ENCODE peak calls at places on chromosomes 2 and 18, in eight cellular contexts. R is AG09309, L is BJ, W is A549, U is uterus, H is WTC11, X is Calu3, J is AG10803. M is an unnamed sample.

GRCh38 chr2:170715932-170716777 is 1.0 kb downstream of the SP5 start:
- DNase-seq in R (no peak), H (peak), J (no peak), L (no peak), U (no peak), X (no peak), W (no peak), M (no peak)

GRCh38 chr2:53353372-53354111 is 414.1 kb upstream of the CHAC2 start:
- DNase-seq in L (no peak), R (no peak), H (no peak), U (no peak), X (peak), W (no peak), J (peak), M (no peak)

GRCh38 chr2:134200024-134200423 is 53.8 kb upstream of the MGAT5 start:
- DNase-seq in W (no peak), U (no peak), L (no peak), H (no peak), X (no peak), R (no peak), J (no peak), M (no peak)

GRCh38 chr2:60560734-60561649 is 7.5 kb upstream of the BCL11A start:
- DNase-seq in H (no peak), J (peak), W (no peak), L (no peak), U (no peak), R (no peak), X (peak), M (peak)

GRCh38 chr2:232748038-232748437 is 28.3 kb downstream of the KCNJ13 start:
- DNase-seq in W (no peak), R (no peak), H (no peak), L (no peak), U (no peak), J (no peak), X (no peak), M (no peak)

GRCh38 chr18:79547413-79548076 is 132.1 kb upstream of the CTDP1 start:
- DNase-seq in J (no peak), R (no peak), X (no peak), H (no peak), L (no peak), W (no peak), U (peak), M (no peak)

GRCh38 chr18:49813071-49813320 is 337 bp downstream of the ACAA2 start:
- DNase-seq in R (no peak), X (peak), L (no peak), W (peak), H (peak), J (peak), U (peak), M (no peak)

GRCh38 chr2:98009887-98010760 is 14.4 kb upstream of the TMEM131 start:
- DNase-seq in H (no peak), U (no peak), R (no peak), X (no peak), J (peak), W (no peak), L (no peak), M (no peak)

GRCh38 chr2:60808330-60808801 is 52.3 kb downstream of the PAPOLG start:
- DNase-seq in R (no peak), X (no peak), H (peak), W (no peak), L (no peak), J (no peak), U (no peak), M (no peak)

GRCh38 chr2:158723921-158724802 is 71.0 kb upstream of the DAPL1 start:
- DNase-seq in U (no peak), R (no peak), X (peak), L (no peak), J (no peak), W (peak), H (peak), M (no peak)
- TF ChIP-seq CTCF in U (no peak), R (no peak), X (peak), L (peak), J (peak), W (peak), H (peak), M (peak)

GRCh38 chr2:230434677-230435324 is 18.8 kb downstream of the SP100 start:
- DNase-seq in J (no peak), U (no peak), X (no peak), R (no peak), L (no peak), H (no peak), W (no peak), M (no peak)
- TF ChIP-seq CTCF in J (no peak), U (no peak), X (no peak), R (no peak), L (no peak), H (no peak), W (no peak), M (no peak)

GRCh38 chr18:74963820-74964446 is 245.0 kb downstream of the PTGR3 start:
- DNase-seq in R (no peak), W (no peak), H (peak), U (no peak), L (no peak), J (peak), X (peak), M (peak)
- TF ChIP-seq CTCF in R (peak), W (peak), H (no peak), U (no peak), L (peak), J (peak), X (peak), M (peak)

GRCh38 chr2:189798312-189799029 is 14.2 kb downstream of the PMS1 start:
- DNase-seq in L (no peak), H (no peak), U (no peak), W (no peak), X (no peak), R (peak), J (peak), M (peak)
- TF ChIP-seq CTCF in L (peak), H (no peak), U (peak), W (peak), X (peak), R (peak), J (peak), M (peak)

GRCh38 chr18:46588971-46589660 is 67.9 kb downstream of the LOXHD1 start:
- DNase-seq in L (no peak), X (no peak), R (no peak), U (no peak), W (no peak), J (no peak), H (no peak), M (no peak)

GRCh38 chr18:46583711-46584110 is 73.3 kb downstream of the LOXHD1 start:
- DNase-seq in R (no peak), J (no peak), X (no peak), W (no peak), H (no peak), L (no peak), U (no peak), M (no peak)

GRCh38 chr18:46591821-46592391 is 65.1 kb downstream of the LOXHD1 start:
- DNase-seq in U (no peak), X (no peak), W (no peak), L (no peak), R (no peak), J (no peak), H (no peak), M (no peak)

GRCh38 chr18:46590103-46590502 is 66.9 kb downstream of the LOXHD1 start:
- DNase-seq in R (no peak), X (no peak), J (no peak), H (no peak), L (no peak), W (no peak), U (no peak), M (no peak)

DNA sequence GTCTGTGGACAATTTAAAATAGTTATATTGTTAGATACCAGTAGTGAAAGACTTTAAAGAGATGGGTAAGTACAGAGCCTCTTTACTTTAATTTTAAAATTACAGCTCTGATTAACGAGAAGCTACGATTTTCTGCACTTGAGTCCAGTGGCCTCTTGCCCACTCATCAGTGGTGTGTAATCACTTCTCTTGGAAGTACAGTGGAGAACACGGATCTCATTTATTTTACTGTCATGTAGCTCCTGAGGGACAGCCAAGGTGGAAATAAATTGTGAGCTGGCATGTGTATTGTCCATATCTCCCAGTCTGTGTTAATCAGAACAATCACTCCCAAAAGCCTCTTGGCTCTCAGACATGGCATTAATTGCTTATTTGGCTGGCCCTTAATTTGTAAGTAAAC is 69.5 kb downstream of the LOXHD1 start:
- DNase-seq in H (no peak), J (no peak), R (no peak), W (no peak), X (no peak), L (no peak), U (no peak), M (no peak)
- TF ChIP-seq CTCF in H (no peak), J (no peak), R (no peak), W (no peak), X (no peak), L (no peak), U (no peak), M (no peak)

DNA sequence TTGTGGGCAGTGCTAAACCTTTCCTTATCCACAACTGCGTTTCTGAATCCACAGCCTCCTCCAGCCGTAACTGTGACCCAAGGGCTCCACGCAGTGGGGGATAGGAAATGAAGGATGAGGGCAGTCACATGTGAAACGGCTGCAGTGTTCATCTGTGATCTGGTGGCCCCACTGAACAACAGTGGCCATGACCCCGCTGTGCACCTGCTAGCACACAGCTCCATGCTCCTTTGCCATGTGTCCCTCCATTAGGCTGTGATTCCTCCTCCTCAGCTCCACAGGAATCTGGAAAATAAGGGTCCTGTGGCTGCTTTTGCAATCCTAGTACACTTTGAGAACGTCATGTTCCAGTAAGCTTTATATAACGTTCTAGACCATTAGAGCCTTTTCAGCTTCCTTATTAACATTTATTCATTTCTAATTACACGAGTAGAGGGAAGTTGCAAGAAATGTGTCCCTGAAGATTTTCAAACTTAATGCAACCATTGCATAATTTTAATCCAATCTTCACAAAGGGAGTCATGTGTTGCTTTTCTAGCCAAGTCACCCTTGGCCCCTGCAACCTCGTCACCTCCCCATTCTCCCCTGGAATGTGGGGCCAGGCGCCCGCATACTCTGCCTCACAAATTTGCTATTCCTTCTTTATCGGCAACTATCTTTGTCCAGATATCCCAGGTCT is 7.1 kb upstream of the NAPG start:
- DNase-seq in J (peak), X (no peak), H (no peak), R (no peak), L (no peak), W (no peak), U (peak), M (peak)
- TF ChIP-seq CTCF in J (peak), X (no peak), H (no peak), R (peak), L (peak), W (no peak), U (peak), M (no peak)

GRCh38 chr2:54660752-54661151 is 62.7 kb upstream of the EML6 start:
- DNase-seq in X (no peak), U (no peak), R (no peak), H (no peak), W (no peak), L (no peak), J (no peak), M (no peak)
- TF ChIP-seq CTCF in X (no peak), U (no peak), R (no peak), H (no peak), W (no peak), L (peak), J (peak), M (peak)

GRCh38 chr2:222318026-222318711 is 19.4 kb upstream of the PAX3 start:
- DNase-seq in U (peak), H (peak), X (peak), J (peak), R (peak), L (no peak), W (peak), M (peak)
- TF ChIP-seq CTCF in U (peak), H (no peak), X (peak), J (peak), R (peak), L (peak), W (peak), M (peak)

GRCh38 chr18:33697498-33697897 is 119.5 kb downstream of the ASXL3 start:
- DNase-seq in J (no peak), X (no peak), U (no peak), L (no peak), W (no peak), R (no peak), H (no peak), M (no peak)

GRCh38 chr18:33696332-33697162 is 118.5 kb downstream of the ASXL3 start:
- DNase-seq in J (no peak), W (no peak), H (no peak), L (no peak), X (no peak), R (no peak), U (no peak), M (no peak)

GRCh38 chr18:33702625-33703024 is 124.6 kb downstream of the ASXL3 start:
- DNase-seq in H (no peak), R (no peak), W (no peak), X (no peak), J (no peak), L (no peak), U (no peak), M (no peak)

GRCh38 chr18:33699372-33699771 is 121.4 kb downstream of the ASXL3 start:
- DNase-seq in W (no peak), U (no peak), X (no peak), L (no peak), R (no peak), J (no peak), H (no peak), M (no peak)

GRCh38 chr18:33700513-33700976 is 122.5 kb downstream of the ASXL3 start:
- DNase-seq in L (no peak), X (no peak), W (no peak), J (no peak), R (no peak), U (no peak), H (no peak), M (no peak)
- TF ChIP-seq CTCF in L (no peak), X (no peak), W (no peak), J (no peak), R (no peak), U (no peak), H (no peak), M (no peak)

GRCh38 chr2:216740557-216741222 is 45.3 kb upstream of the IGFBP5 start:
- DNase-seq in J (no peak), H (no peak), W (no peak), U (no peak), R (no peak), L (no peak), X (no peak), M (no peak)

GRCh38 chr2:216742411-216742810 is 47.1 kb upstream of the IGFBP5 start:
- DNase-seq in H (no peak), U (peak), W (no peak), X (no peak), J (peak), L (no peak), R (no peak), M (no peak)

GRCh38 chr2:216745453-216745852 is 50.1 kb upstream of the IGFBP5 start:
- DNase-seq in L (no peak), W (no peak), R (no peak), X (no peak), U (no peak), H (no peak), J (no peak), M (no peak)

GRCh38 chr2:216741223-216741593 is 45.9 kb upstream of the IGFBP5 start:
- DNase-seq in H (no peak), U (no peak), L (no peak), J (no peak), W (no peak), R (no peak), X (no peak), M (no peak)

DNA sequence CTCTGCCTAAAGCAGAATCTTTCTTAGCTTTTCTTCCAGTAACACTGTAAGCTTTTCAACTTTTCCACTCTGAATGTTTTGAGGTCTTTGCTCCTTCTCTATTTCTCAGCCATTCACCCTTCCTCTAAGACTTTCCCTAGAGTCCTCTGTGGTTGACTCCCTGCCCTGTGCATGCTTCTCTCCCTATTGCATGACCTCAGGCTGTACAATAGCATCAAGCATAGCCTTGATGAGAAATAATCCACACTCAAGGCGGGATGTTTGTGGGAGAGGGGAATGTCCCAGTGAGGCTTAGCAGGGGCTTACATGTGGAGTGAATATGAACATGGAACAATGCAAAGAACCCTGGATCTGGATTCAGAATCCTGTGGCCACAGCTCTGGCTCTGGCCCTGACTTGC is 48.4 kb upstream of the IGFBP5 start:
- DNase-seq in J (no peak), U (no peak), R (no peak), W (no peak), H (no peak), L (no peak), X (no peak), M (no peak)
- TF ChIP-seq CTCF in J (no peak), U (no peak), R (no peak), W (no peak), H (no peak), L (no peak), X (no peak), M (no peak)